ENCODE peak calls at places on chromosomes 7 and 10, in six cellular contexts. One of them, this sample, is unnamed.

GRCh38 chr7:149692557-149692982 is 80.8 kb downstream of the ZNF467 start:
- DNase-seq in endothelial cell of umbilical vein: no peak
- DNase-seq in K562: no peak
- DNase-seq in GM12878: no peak
- DNase-seq in HepG2: no peak
- DNase-seq in A549: no peak
- DNase-seq in this sample: no peak

GRCh38 chr7:29587195-29587808 is 23.7 kb downstream of the PRR15 start:
- DNase-seq in A549: no peak
- DNase-seq in K562: no peak
- DNase-seq in endothelial cell of umbilical vein: no peak
- DNase-seq in GM12878: no peak
- DNase-seq in HepG2: no peak
- DNase-seq in this sample: no peak

GRCh38 chr7:34025579-34025978 is 120.2 kb downstream of the BMPER start:
- DNase-seq in endothelial cell of umbilical vein: no peak
- DNase-seq in A549: no peak
- DNase-seq in GM12878: no peak
- DNase-seq in K562: no peak
- DNase-seq in HepG2: no peak
- DNase-seq in this sample: no peak

GRCh38 chr7:7424151-7424873 is 111.4 kb downstream of the COL28A1 start:
- DNase-seq in HepG2: peak; percentile 58
- DNase-seq in GM12878: peak; percentile 37
- DNase-seq in A549: peak; percentile 54
- DNase-seq in endothelial cell of umbilical vein: peak; percentile 67
- DNase-seq in K562: peak; percentile 21
- DNase-seq in this sample: peak; percentile 81

GRCh38 chr10:17074548-17074860 is 55.1 kb downstream of the CUBN start:
- DNase-seq in HepG2: no peak
- DNase-seq in A549: no peak
- DNase-seq in endothelial cell of umbilical vein: no peak
- DNase-seq in GM12878: no peak
- DNase-seq in K562: no peak
- DNase-seq in this sample: no peak

GRCh38 chr10:75950307-75950706 is 518.9 kb downstream of the LRMDA start:
- DNase-seq in HepG2: peak; percentile 47
- DNase-seq in A549: no peak
- DNase-seq in endothelial cell of umbilical vein: no peak
- DNase-seq in K562: no peak
- DNase-seq in GM12878: no peak
- DNase-seq in this sample: no peak

GRCh38 chr7:14020339-14020900 is 31.0 kb upstream of the ETV1 start:
- DNase-seq in HepG2: no peak
- DNase-seq in GM12878: no peak
- DNase-seq in K562: no peak
- DNase-seq in endothelial cell of umbilical vein: no peak
- DNase-seq in A549: no peak
- DNase-seq in this sample: no peak

GRCh38 chr7:133709036-133709880 is 417.9 kb upstream of the LRGUK start:
- DNase-seq in GM12878: no peak
- DNase-seq in A549: no peak
- DNase-seq in HepG2: no peak
- DNase-seq in K562: no peak
- DNase-seq in endothelial cell of umbilical vein: no peak
- DNase-seq in this sample: no peak

GRCh38 chr7:102967798-102968197 is 55.0 kb downstream of the LRRC17 start:
- DNase-seq in HepG2: no peak
- DNase-seq in GM12878: no peak
- DNase-seq in K562: no peak
- DNase-seq in endothelial cell of umbilical vein: no peak
- DNase-seq in A549: no peak
- DNase-seq in this sample: no peak

GRCh38 chr7:132592238-132592946 is 16.1 kb upstream of the PLXNA4 start:
- DNase-seq in endothelial cell of umbilical vein: no peak
- DNase-seq in HepG2: no peak
- DNase-seq in K562: no peak
- DNase-seq in GM12878: no peak
- DNase-seq in A549: no peak
- DNase-seq in this sample: no peak

GRCh38 chr7:107659666-107660065 is 962 bp upstream of the SLC26A4 start:
- DNase-seq in HepG2: no peak
- DNase-seq in A549: no peak
- DNase-seq in endothelial cell of umbilical vein: no peak
- DNase-seq in K562: no peak
- DNase-seq in GM12878: no peak
- DNase-seq in this sample: peak; percentile 40

GRCh38 chr10:80070068-80070467 is 8.4 kb upstream of the TMEM254 start:
- DNase-seq in GM12878: no peak
- DNase-seq in K562: no peak
- DNase-seq in A549: no peak
- DNase-seq in HepG2: no peak
- DNase-seq in endothelial cell of umbilical vein: no peak
- DNase-seq in this sample: no peak

GRCh38 chr10:114703377-114704125 is 45.5 kb upstream of the ABLIM1 start:
- DNase-seq in K562: peak; percentile 6
- DNase-seq in endothelial cell of umbilical vein: peak; percentile 69
- DNase-seq in GM12878: no peak
- DNase-seq in HepG2: peak; percentile 13
- DNase-seq in A549: peak; percentile 38
- DNase-seq in this sample: peak; percentile 52

GRCh38 chr7:1649751-1650326 is 20.2 kb upstream of the ELFN1 start:
- DNase-seq in endothelial cell of umbilical vein: no peak
- DNase-seq in GM12878: no peak
- DNase-seq in A549: no peak
- DNase-seq in K562: no peak
- DNase-seq in HepG2: no peak
- DNase-seq in this sample: no peak

GRCh38 chr10:90462761-90463160 is 395.1 kb downstream of the HTR7 start:
- DNase-seq in endothelial cell of umbilical vein: no peak
- DNase-seq in A549: no peak
- DNase-seq in GM12878: no peak
- DNase-seq in K562: no peak
- DNase-seq in HepG2: no peak
- DNase-seq in this sample: no peak

GRCh38 chr10:90461437-90462155 is 396.2 kb downstream of the HTR7 start:
- DNase-seq in GM12878: no peak
- DNase-seq in A549: no peak
- DNase-seq in HepG2: no peak
- DNase-seq in endothelial cell of umbilical vein: peak; percentile 72
- DNase-seq in K562: no peak
- DNase-seq in this sample: no peak

GRCh38 chr10:90458054-90458453 is 399.8 kb downstream of the HTR7 start:
- DNase-seq in HepG2: no peak
- DNase-seq in endothelial cell of umbilical vein: no peak
- DNase-seq in GM12878: no peak
- DNase-seq in K562: no peak
- DNase-seq in A549: no peak
- DNase-seq in this sample: no peak

DNA sequence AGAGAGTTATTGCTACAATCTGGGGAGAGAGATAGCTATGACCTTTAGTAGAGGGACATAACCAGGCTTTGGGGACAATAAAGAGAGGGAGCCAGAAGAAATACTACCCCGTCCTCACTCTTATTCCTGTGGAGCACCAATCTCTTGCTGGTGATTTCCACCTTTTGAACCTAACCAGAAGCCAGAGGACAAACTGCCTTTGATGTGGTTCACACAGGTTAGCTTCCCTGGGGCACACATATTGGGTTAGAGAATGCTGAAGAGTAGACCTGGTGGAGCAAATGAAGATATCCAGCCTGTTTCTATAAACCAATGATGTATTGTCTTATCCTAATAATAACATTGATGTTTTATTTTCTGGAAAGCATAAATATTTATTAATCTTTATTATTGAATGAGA is 399.3 kb downstream of the HTR7 start:
- DNase-seq in K562: no peak
- DNase-seq in endothelial cell of umbilical vein: no peak
- DNase-seq in HepG2: no peak
- DNase-seq in GM12878: no peak
- DNase-seq in A549: no peak
- DNase-seq in this sample: no peak
- TF ChIP-seq MYC in K562: no peak
- TF ChIP-seq MYC in endothelial cell of umbilical vein: no peak
- TF ChIP-seq MYC in HepG2: no peak
- TF ChIP-seq MYC in GM12878: no peak
- TF ChIP-seq MYC in A549: no peak
- TF ChIP-seq MYC in this sample: no peak

GRCh38 chr10:119443970-119444660 is 98.4 kb downstream of the RGS10 start:
- DNase-seq in HepG2: no peak
- DNase-seq in A549: no peak
- DNase-seq in GM12878: no peak
- DNase-seq in K562: peak; percentile 21
- DNase-seq in endothelial cell of umbilical vein: no peak
- DNase-seq in this sample: no peak
- TF ChIP-seq CTCF in HepG2: no peak
- TF ChIP-seq CTCF in A549: no peak
- TF ChIP-seq CTCF in GM12878: no peak
- TF ChIP-seq CTCF in K562: no peak
- TF ChIP-seq CTCF in endothelial cell of umbilical vein: no peak
- TF ChIP-seq CTCF in this sample: no peak

DNA sequence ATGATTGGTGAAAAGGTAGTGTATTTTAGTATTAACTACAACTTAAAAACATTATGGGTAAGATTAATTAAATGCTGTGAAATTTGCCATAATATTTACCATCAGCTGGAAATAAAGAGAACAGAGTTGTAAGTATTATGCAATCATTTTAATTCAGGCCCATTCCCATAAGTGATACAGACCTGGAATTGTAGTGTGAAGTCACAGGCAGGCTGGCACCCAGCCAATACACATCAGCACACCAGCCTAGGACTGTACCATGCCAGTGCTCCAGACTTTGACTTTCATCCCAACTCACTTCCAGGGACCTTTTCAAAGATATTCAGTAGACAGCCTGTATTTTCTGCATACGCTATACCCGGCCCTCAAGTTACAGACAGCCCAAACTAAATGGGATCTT is 143.3 kb downstream of the TES start:
- DNase-seq in GM12878: no peak
- DNase-seq in K562: no peak
- DNase-seq in endothelial cell of umbilical vein: no peak
- DNase-seq in HepG2: no peak
- DNase-seq in A549: no peak
- DNase-seq in this sample: no peak
- TF ChIP-seq MYC in GM12878: no peak
- TF ChIP-seq MYC in K562: no peak
- TF ChIP-seq MYC in endothelial cell of umbilical vein: no peak
- TF ChIP-seq MYC in HepG2: no peak
- TF ChIP-seq MYC in A549: no peak
- TF ChIP-seq MYC in this sample: no peak

GRCh38 chr10:59672150-59672875 is 37.3 kb downstream of the SLC16A9 start:
- DNase-seq in HepG2: no peak
- DNase-seq in endothelial cell of umbilical vein: no peak
- DNase-seq in K562: no peak
- DNase-seq in A549: no peak
- DNase-seq in GM12878: no peak
- DNase-seq in this sample: no peak

GRCh38 chr10:59678884-59679301 is 30.8 kb downstream of the SLC16A9 start:
- DNase-seq in K562: no peak
- DNase-seq in GM12878: no peak
- DNase-seq in HepG2: no peak
- DNase-seq in A549: no peak
- DNase-seq in endothelial cell of umbilical vein: peak; percentile 24
- DNase-seq in this sample: no peak

GRCh38 chr10:59674211-59674836 is 35.3 kb downstream of the SLC16A9 start:
- DNase-seq in HepG2: no peak
- DNase-seq in A549: no peak
- DNase-seq in K562: no peak
- DNase-seq in endothelial cell of umbilical vein: no peak
- DNase-seq in GM12878: no peak
- DNase-seq in this sample: no peak

GRCh38 chr10:59677253-59677831 is 32.3 kb downstream of the SLC16A9 start:
- DNase-seq in endothelial cell of umbilical vein: no peak
- DNase-seq in HepG2: peak; percentile 53
- DNase-seq in GM12878: no peak
- DNase-seq in K562: no peak
- DNase-seq in A549: no peak
- DNase-seq in this sample: no peak

DNA sequence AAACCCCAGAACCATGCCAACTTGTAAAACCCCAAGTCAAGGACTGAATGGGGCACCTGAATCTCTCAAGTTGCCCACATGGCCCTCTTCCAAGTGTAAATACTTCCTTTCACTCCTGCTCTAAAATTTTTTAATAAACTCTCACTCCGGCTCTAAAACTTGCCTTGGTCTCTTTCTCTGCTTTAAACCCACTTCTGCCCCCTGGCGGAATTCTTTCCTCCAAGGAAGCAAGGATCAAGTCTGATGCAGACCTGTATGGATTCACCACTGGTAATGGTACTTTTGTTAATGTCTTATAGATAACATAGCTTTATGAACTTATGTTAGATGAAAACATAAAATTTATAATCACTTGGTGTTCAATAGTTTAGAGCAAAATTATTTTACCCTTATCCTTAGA is 33.8 kb downstream of the SLC16A9 start:
- DNase-seq in endothelial cell of umbilical vein: no peak
- DNase-seq in HepG2: peak; percentile 28
- DNase-seq in A549: no peak
- DNase-seq in K562: no peak
- DNase-seq in GM12878: no peak
- DNase-seq in this sample: peak; percentile 54
- TF ChIP-seq CTCF in endothelial cell of umbilical vein: no peak
- TF ChIP-seq CTCF in HepG2: peak; percentile 25
- TF ChIP-seq CTCF in A549: peak; percentile 30
- TF ChIP-seq CTCF in K562: peak; percentile 63
- TF ChIP-seq CTCF in GM12878: no peak
- TF ChIP-seq CTCF in this sample: peak; percentile 57

DNA sequence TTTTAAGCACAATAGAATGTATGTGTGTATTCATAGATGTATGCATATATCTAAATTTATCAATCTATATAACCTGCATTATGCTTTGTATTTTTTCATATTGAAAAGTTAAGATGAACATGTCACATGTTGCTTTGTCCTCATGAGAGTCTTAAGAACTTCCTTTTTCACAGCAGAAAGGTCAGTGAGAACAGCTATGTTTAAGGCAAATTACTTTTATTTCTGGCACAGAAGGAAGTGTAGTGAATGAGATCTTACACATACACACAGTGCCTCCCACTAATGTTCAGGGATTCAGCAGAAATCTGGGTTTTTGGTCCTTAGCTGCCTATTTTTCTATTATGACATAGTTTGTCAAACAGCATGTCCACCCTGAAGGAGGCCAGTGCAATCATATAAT is 134.8 kb downstream of the TMEM26 start:
- DNase-seq in HepG2: no peak
- DNase-seq in A549: no peak
- DNase-seq in GM12878: no peak
- DNase-seq in K562: no peak
- DNase-seq in endothelial cell of umbilical vein: no peak
- DNase-seq in this sample: no peak
- TF ChIP-seq MYC in HepG2: no peak
- TF ChIP-seq MYC in A549: no peak
- TF ChIP-seq MYC in GM12878: no peak
- TF ChIP-seq MYC in K562: no peak
- TF ChIP-seq MYC in endothelial cell of umbilical vein: no peak
- TF ChIP-seq MYC in this sample: no peak